ENCODE peak calls at places on chromosomes 12 and 14, in nine cellular contexts. O is adrenal gland, B is cardiac fibroblast, A is pancreas, J is H7, Z is heart right ventricle, R is tibial artery, G is esophagus muscularis mucosa, Y is AG10803. Q is an unnamed sample.

GRCh38 chr12:124786065-124786964 is 77.3 kb downstream of the SCARB1 start:
- DNase-seq in O (peak; percentile 92), B (peak; percentile 94), A (peak; percentile 57), J (peak; percentile 98), Z (peak; percentile 78), R (peak; percentile 89), G (peak; percentile 94), Y (peak; percentile 89), Q (no peak)

GRCh38 chr12:108129017-108129812 is at the start of gene WSCD2:
- DNase-seq in O (peak; percentile 57), B (no peak), A (no peak), J (peak; percentile 91), Z (peak; percentile 46), R (peak; percentile 80), G (no peak), Y (peak; percentile 20), Q (no peak)

GRCh38 chr12:68080577-68080976 is 79.0 kb downstream of the IFNG start:
- DNase-seq in O (no peak), B (no peak), A (no peak), J (peak; percentile 4), Z (no peak), R (no peak), G (no peak), Y (no peak), Q (no peak)

GRCh38 chr14:69303086-69303485 is 43.1 kb downstream of the GALNT16 start:
- DNase-seq in O (peak; percentile 35), B (no peak), A (no peak), J (no peak), Z (no peak), R (peak; percentile 11), G (no peak), Y (no peak), Q (no peak)

GRCh38 chr12:92552412-92553108 is 150.2 kb upstream of the PLEKHG7 start:
- DNase-seq in O (no peak), B (peak; percentile 52), A (no peak), J (no peak), Z (no peak), R (no peak), G (no peak), Y (no peak), Q (no peak)

GRCh38 chr12:1837541-1838206 is 17.3 kb downstream of the LRTM2 start:
- DNase-seq in O (no peak), B (peak; percentile 16), A (no peak), J (no peak), Z (no peak), R (no peak), G (no peak), Y (peak; percentile 7), Q (no peak)

GRCh38 chr14:74563233-74563585 is 48.8 kb downstream of the LTBP2 start:
- DNase-seq in O (no peak), B (peak; percentile 61), A (no peak), J (no peak), Z (no peak), R (no peak), G (no peak), Y (no peak), Q (no peak)

GRCh38 chr12:129614221-129614885 is 289.5 kb downstream of the TMEM132D start:
- DNase-seq in O (no peak), B (no peak), A (no peak), J (no peak), Z (no peak), R (no peak), G (no peak), Y (no peak), Q (no peak)

GRCh38 chr14:100865682-100866591 is 37.6 kb downstream of the RTL1 start:
- DNase-seq in O (peak; percentile 52), B (no peak), A (no peak), J (no peak), Z (no peak), R (peak; percentile 55), G (no peak), Y (no peak), Q (no peak)

GRCh38 chr14:97785495-97785894 is 988.3 kb downstream of the VRK1 start:
- DNase-seq in O (no peak), B (no peak), A (no peak), J (no peak), Z (no peak), R (no peak), G (no peak), Y (no peak), Q (no peak)

GRCh38 chr12:67415473-67415872 is 146.3 kb downstream of the CAND1 start:
- DNase-seq in O (peak; percentile 79), B (peak; percentile 56), A (no peak), J (peak; percentile 12), Z (no peak), R (no peak), G (no peak), Y (peak; percentile 65), Q (no peak)

GRCh38 chr14:75751291-75751690 is 90.2 kb downstream of the TTLL5 start:
- DNase-seq in O (no peak), B (peak; percentile 46), A (no peak), J (no peak), Z (no peak), R (no peak), G (no peak), Y (peak; percentile 31), Q (no peak)

GRCh38 chr12:7837366-7837765 is 35.3 kb downstream of the SLC2A14 start:
- DNase-seq in O (no peak), B (no peak), A (no peak), J (no peak), Z (no peak), R (no peak), G (no peak), Y (no peak), Q (no peak)

GRCh38 chr14:102215071-102215470 is 75.4 kb downstream of the WDR20 start:
- DNase-seq in O (peak; percentile 78), B (peak; percentile 81), A (no peak), J (peak; percentile 13), Z (no peak), R (no peak), G (no peak), Y (peak; percentile 83), Q (no peak)

GRCh38 chr14:55028066-55028465 is 1.0 kb downstream of the SOCS4 start:
- DNase-seq in O (no peak), B (no peak), A (no peak), J (no peak), Z (no peak), R (no peak), G (no peak), Y (no peak), Q (no peak)

GRCh38 chr14:55026793-55027560 is at the start of the genes SOCS4 and WDHD1:
- DNase-seq in O (peak; percentile 97), B (peak; percentile 96), A (peak; percentile 94), J (peak; percentile 93), Z (peak; percentile 97), R (peak; percentile 97), G (peak; percentile 97), Y (peak; percentile 90), Q (peak; percentile 93)

GRCh38 chr14:55028476-55028875 is 1.4 kb downstream of the SOCS4 start:
- DNase-seq in O (no peak), B (no peak), A (no peak), J (no peak), Z (no peak), R (no peak), G (no peak), Y (no peak), Q (no peak)

GRCh38 chr14:55025948-55026347 is 951 bp downstream of the WDHD1 start:
- DNase-seq in O (no peak), B (no peak), A (no peak), J (no peak), Z (no peak), R (no peak), G (no peak), Y (no peak), Q (no peak)

GRCh38 chr14:55026441-55026792 is 482 bp downstream of the WDHD1 start:
- DNase-seq in O (no peak), B (no peak), A (no peak), J (no peak), Z (no peak), R (no peak), G (no peak), Y (no peak), Q (no peak)
- H3K4me3 ChIP-seq in O (peak overlapping the region; percentile 77), B (peak overlapping the region; percentile 87), A (peak overlapping the region; percentile 80), J (peak overlapping the region; percentile 88), Z (peak overlapping the region; percentile 88), R (peak overlapping the region; percentile 83), G (peak overlapping the region; percentile 88), Y (peak overlapping the region; percentile 95), Q (peak overlapping the region; percentile 78)

GRCh38 chr14:52063107-52063506 is 5.8 kb downstream of the NID2 start:
- DNase-seq in O (no peak), B (peak; percentile 80), A (no peak), J (peak; percentile 25), Z (no peak), R (no peak), G (peak; percentile 75), Y (no peak), Q (no peak)
- H3K4me3 ChIP-seq in O (no peak overlapping the region), B (peak overlapping the region; percentile 8), A (no peak overlapping the region), J (no peak overlapping the region), Z (no peak overlapping the region), R (no peak overlapping the region), G (no peak overlapping the region), Y (no peak overlapping the region), Q (no peak overlapping the region)

GRCh38 chr12:120227233-120228040 is 26.5 kb upstream of the RPLP0 start:
- DNase-seq in O (no peak), B (no peak), A (no peak), J (peak; percentile 49), Z (no peak), R (no peak), G (no peak), Y (no peak), Q (no peak)

GRCh38 chr12:120229071-120229582 is 28.2 kb upstream of the RPLP0 start:
- DNase-seq in O (peak; percentile 81), B (no peak), A (no peak), J (no peak), Z (no peak), R (no peak), G (no peak), Y (no peak), Q (no peak)

GRCh38 chr12:120229583-120230325 is 28.8 kb upstream of the RPLP0 start:
- DNase-seq in O (no peak), B (peak; percentile 58), A (no peak), J (peak; percentile 45), Z (no peak), R (no peak), G (no peak), Y (no peak), Q (no peak)

GRCh38 chr12:120228291-120229070 is 27.6 kb upstream of the RPLP0 start:
- DNase-seq in O (peak; percentile 95), B (peak; percentile 87), A (peak; percentile 91), J (peak; percentile 95), Z (peak; percentile 90), R (peak; percentile 90), G (no peak), Y (peak; percentile 76), Q (peak; percentile 74)

DNA sequence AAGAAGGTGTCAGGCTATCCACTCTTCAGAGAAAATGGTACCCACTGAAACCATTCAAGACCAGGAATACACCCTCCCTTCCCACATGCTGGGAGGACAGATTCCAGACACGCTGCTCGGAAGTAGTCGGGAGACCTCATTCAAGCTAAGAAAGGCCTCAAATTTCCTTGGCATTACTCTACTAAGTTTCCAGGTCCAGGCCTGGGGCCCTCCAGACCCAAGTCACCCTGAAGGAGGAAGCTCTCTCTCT is 27.1 kb upstream of the RPLP0 start:
- DNase-seq in O (no peak), B (no peak), A (no peak), J (no peak), Z (no peak), R (no peak), G (no peak), Y (no peak), Q (no peak)
- H3K4me3 ChIP-seq in O (no peak overlapping the region), B (no peak overlapping the region), A (no peak overlapping the region), J (no peak overlapping the region), Z (no peak overlapping the region), R (no peak overlapping the region), G (peak overlapping the region; percentile 31), Y (no peak overlapping the region), Q (no peak overlapping the region)

GRCh38 chr14:23557521-23557920 is 1.4 kb downstream of the THTPA start:
- DNase-seq in O (no peak), B (no peak), A (no peak), J (no peak), Z (no peak), R (no peak), G (no peak), Y (no peak), Q (no peak)
- H3K4me3 ChIP-seq in O (no peak overlapping the region), B (no peak overlapping the region), A (no peak overlapping the region), J (no peak overlapping the region), Z (no peak overlapping the region), R (peak overlapping the region; percentile 79), G (no peak overlapping the region), Y (no peak overlapping the region), Q (no peak overlapping the region)